ENCODE peak calls at places on chromosomes 2 and 18, in seven cellular contexts. V is RWPE2; X is mucosa of descending colon; E is Right ventricle myocardium superior; Q is activated CD8-positive, alpha-beta T cell treated with anti-CD3 and anti-CD28 coated beads for 36 hours; S is gastroesophageal sphincter; O is CD4-positive, alpha-beta T cell. L is an unnamed sample.

GRCh38 chr2:239729681-239730566 is 295.2 kb downstream of the NDUFA10 start:
- ATAC-seq in V (no peak), X (no peak), E (no peak), Q (no peak), S (no peak), O (no peak), L (no peak)

GRCh38 chr2:17604050-17604449 is 63.6 kb downstream of the VSNL1 start:
- ATAC-seq in V (no peak), X (peak; percentile 63), E (no peak), Q (no peak), S (no peak), O (no peak), L (no peak)

GRCh38 chr2:98460573-98461560 is 16.2 kb downstream of the INPP4A start:
- ATAC-seq in V (no peak), X (peak; percentile 37), E (no peak), Q (peak; percentile 81), S (no peak), O (peak; percentile 48), L (no peak)

GRCh38 chr2:143564419-143564818 is 435.2 kb downstream of the ARHGAP15 start:
- ATAC-seq in V (no peak), X (no peak), E (no peak), Q (no peak), S (no peak), O (no peak), L (no peak)

GRCh38 chr2:219073413-219074129 is 12.8 kb upstream of the IHH start:
- ATAC-seq in V (no peak), X (peak; percentile 78), E (no peak), Q (no peak), S (no peak), O (no peak), L (peak; percentile 75)

GRCh38 chr18:45322343-45322742 is 292.9 kb upstream of the SLC14A2 start:
- ATAC-seq in V (no peak), X (no peak), E (no peak), Q (no peak), S (no peak), O (no peak), L (no peak)

GRCh38 chr2:96683972-96684820 is 41.6 kb downstream of the FER1L5 start:
- ATAC-seq in V (no peak), X (no peak), E (no peak), Q (no peak), S (no peak), O (no peak), L (no peak)

GRCh38 chr2:26925100-26925791 is 45.2 kb upstream of the MAPRE3 start:
- ATAC-seq in V (no peak), X (no peak), E (no peak), Q (no peak), S (no peak), O (no peak), L (peak; percentile 44)

GRCh38 chr2:59027320-59027719 is 786.2 kb upstream of the FANCL start:
- ATAC-seq in V (no peak), X (no peak), E (no peak), Q (no peak), S (no peak), O (no peak), L (no peak)

GRCh38 chr2:235701206-235701605 is 207.4 kb downstream of the AGAP1 start:
- ATAC-seq in V (no peak), X (no peak), E (no peak), Q (no peak), S (no peak), O (no peak), L (no peak)

GRCh38 chr18:29147944-29148343 is 971.0 kb upstream of the CDH2 start:
- ATAC-seq in V (peak; percentile 88), X (no peak), E (no peak), Q (no peak), S (no peak), O (no peak), L (peak; percentile 92)

GRCh38 chr2:203498161-203498560 is 36.9 kb downstream of the RAPH1 start:
- ATAC-seq in V (peak; percentile 97), X (peak; percentile 97), E (peak; percentile 58), Q (peak; percentile 68), S (peak; percentile 63), O (peak; percentile 55), L (peak; percentile 73)

GRCh38 chr2:26772064-26773001 is 8.2 kb downstream of the SLC35F6 start:
- ATAC-seq in V (peak; percentile 6), X (peak; percentile 93), E (peak; percentile 90), Q (peak; percentile 66), S (peak; percentile 94), O (peak; percentile 85), L (no peak)

GRCh38 chr2:196783431-196784094 is 15.9 kb downstream of the GTF3C3 start:
- ATAC-seq in V (peak; percentile 58), X (no peak), E (no peak), Q (peak; percentile 83), S (no peak), O (no peak), L (no peak)

GRCh38 chr2:105828543-105828942 is 83.8 kb downstream of the NCK2 start:
- ATAC-seq in V (no peak), X (peak; percentile 31), E (no peak), Q (peak; percentile 22), S (no peak), O (no peak), L (no peak)

GRCh38 chr2:94995516-94995915 is 30.0 kb upstream of the MAL start:
- ATAC-seq in V (no peak), X (no peak), E (no peak), Q (no peak), S (no peak), O (no peak), L (no peak)

L was measured in SK-N-SH treated with all-trans-retinoic acid at 6 μM for 48 hours.